ENCODE peak calls at places on chromosomes 2 and 18, in four cellular contexts. U is astrocyte, E is GM12865, R is fibroblast of lung. Y is an unnamed sample.

GRCh38 chr2:8628179-8628869 is 53.5 kb upstream of the ID2 start:
- DNase-seq in U (no peak), E (no peak), R (no peak), Y (no peak)

GRCh38 chr2:72080286-72081145 is 67.1 kb downstream of the CYP26B1 start:
- DNase-seq in U (no peak), E (no peak), R (no peak), Y (no peak)

GRCh38 chr2:168766600-168766999 is 35.8 kb upstream of the NOSTRIN start:
- DNase-seq in U (no peak), E (no peak), R (no peak), Y (no peak)

GRCh38 chr2:137333386-137333972 is 568.1 kb downstream of the THSD7B start:
- DNase-seq in U (no peak), E (peak), R (no peak), Y (no peak)

GRCh38 chr2:230077851-230078547 is 9.3 kb upstream of the SLC16A14 start:
- DNase-seq in U (no peak), E (no peak), R (no peak), Y (no peak)

GRCh38 chr2:8737571-8738175 is 55.8 kb downstream of the ID2 start:
- DNase-seq in U (peak), E (no peak), R (no peak), Y (no peak)

GRCh38 chr2:12014088-12014960 is 267.9 kb downstream of the LPIN1 start:
- DNase-seq in U (peak), E (no peak), R (peak), Y (no peak)

GRCh38 chr2:223835701-223836532 is 1.5 kb downstream of the AP1S3 start:
- DNase-seq in U (no peak), E (peak), R (no peak), Y (peak)

GRCh38 chr18:10147199-10147598 is 233.4 kb downstream of the VAPA start:
- DNase-seq in U (no peak), E (no peak), R (no peak), Y (no peak)

GRCh38 chr2:38215993-38216392 is 140.0 kb upstream of the CYP1B1 start:
- DNase-seq in U (no peak), E (no peak), R (peak), Y (no peak)

GRCh38 chr2:99571609-99572344 is 82.0 kb upstream of the REV1 start:
- DNase-seq in U (peak), E (no peak), R (no peak), Y (no peak)

GRCh38 chr2:215161301-215161829 is 22.9 kb upstream of the ABCA12 start:
- DNase-seq in U (no peak), E (no peak), R (no peak), Y (no peak)

GRCh38 chr2:235212501-235212900 is 260.7 kb downstream of the SH3BP4 start:
- DNase-seq in U (no peak), E (no peak), R (no peak), Y (no peak)

GRCh38 chr2:160308915-160309314 is 108.8 kb upstream of the ITGB6 start:
- DNase-seq in U (peak), E (no peak), R (no peak), Y (no peak)

GRCh38 chr2:146990311-146990781 is 854.5 kb upstream of the ACVR2A start:
- DNase-seq in U (peak), E (no peak), R (peak), Y (no peak)

GRCh38 chr2:86274918-86275275 is 62.5 kb downstream of the REEP1 start:
- DNase-seq in U (peak), E (peak), R (peak), Y (no peak)

GRCh38 chr2:158644139-158644538 is 151.0 kb upstream of the DAPL1 start:
- DNase-seq in U (peak), E (no peak), R (peak), Y (no peak)

GRCh38 chr2:95277246-95277906 is 3.1 kb downstream of the PROM2 start:
- DNase-seq in U (no peak), E (peak), R (no peak), Y (no peak)

GRCh38 chr2:154952346-154953010 is 254.0 kb downstream of the KCNJ3 start:
- DNase-seq in U (no peak), E (peak), R (no peak), Y (no peak)

GRCh38 chr2:163471947-163472346 is 263.9 kb downstream of the FIGN start:
- DNase-seq in U (peak), E (no peak), R (peak), Y (no peak)

GRCh38 chr2:168432565-168433186 is 23.4 kb upstream of the CERS6 start:
- DNase-seq in U (no peak), E (peak), R (no peak), Y (peak)

GRCh38 chr18:13267517-13267916 is 49.0 kb downstream of the LDLRAD4 start:
- DNase-seq in U (no peak), E (no peak), R (no peak), Y (no peak)

GRCh38 chr2:108593547-108594098 is 59.4 kb downstream of the LIMS1 start:
- DNase-seq in U (peak), E (no peak), R (peak), Y (no peak)

GRCh38 chr2:168490015-168490874 is 34.2 kb downstream of the CERS6 start:
- DNase-seq in U (peak), E (peak), R (peak), Y (peak)

GRCh38 chr2:84494070-84494469 is 22.2 kb upstream of the DNAH6 start:
- DNase-seq in U (peak), E (no peak), R (no peak), Y (no peak)

GRCh38 chr18:37438417-37439180 is 127.0 kb downstream of the CELF4 start:
- DNase-seq in U (no peak), E (no peak), R (no peak), Y (no peak)

GRCh38 chr2:226215902-226216503 is 583.6 kb downstream of the IRS1 start:
- DNase-seq in U (peak), E (peak), R (peak), Y (peak)

GRCh38 chr2:85717308-85718005 is 23.3 kb downstream of the GNLY start:
- DNase-seq in U (peak), E (no peak), R (peak), Y (no peak)

GRCh38 chr18:28158083-28158581 is 18.8 kb downstream of the CDH2 start:
- DNase-seq in U (no peak), E (no peak), R (peak), Y (no peak)

GRCh38 chr2:176151199-176152099 is at the start of gene HOXD4:
- DNase-seq in U (peak), E (no peak), R (no peak), Y (no peak)

GRCh38 chr2:40824269-40824668 is 372.4 kb upstream of the SLC8A1 start:
- DNase-seq in U (no peak), E (no peak), R (no peak), Y (no peak)

GRCh38 chr2:231124833-231125232 is at the start of gene HTR2B:
- DNase-seq in U (no peak), E (peak), R (peak), Y (no peak)

GRCh38 chr2:231127480-231127879 is 2.6 kb upstream of the HTR2B start:
- DNase-seq in U (no peak), E (no peak), R (no peak), Y (no peak)

GRCh38 chr2:231125272-231125671 is 430 bp upstream of the HTR2B start:
- DNase-seq in U (no peak), E (no peak), R (no peak), Y (no peak)

GRCh38 chr2:231126123-231126522 is 1.3 kb upstream of the HTR2B start:
- DNase-seq in U (no peak), E (no peak), R (no peak), Y (no peak)

GRCh38 chr2:231123362-231123898 is 1.4 kb downstream of the HTR2B start:
- DNase-seq in U (peak), E (peak), R (peak), Y (no peak)
- H3K4me3 ChIP-seq in U (no peak), E (no peak), R (peak), Y (no peak)

DNA sequence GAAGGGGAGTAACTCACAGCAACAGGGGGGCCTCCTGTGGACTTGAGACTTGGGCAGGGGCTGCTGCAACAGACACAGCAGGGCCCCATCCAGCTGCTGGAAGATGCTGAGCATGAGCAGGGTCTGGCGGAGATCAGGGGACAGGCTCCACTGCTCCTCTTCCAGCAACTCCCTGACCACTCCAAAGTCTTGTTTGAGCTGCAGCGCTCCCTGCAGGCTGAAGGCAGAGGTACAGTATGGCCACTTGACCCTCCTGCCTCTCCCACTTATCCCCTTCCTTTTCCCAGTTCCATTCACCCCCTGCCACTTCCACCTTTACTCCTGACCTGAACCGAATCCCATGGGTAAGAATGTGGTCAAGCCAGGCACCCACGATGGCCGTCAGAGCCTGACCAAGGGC is 2.4 kb upstream of the MRPL53 start:
- DNase-seq in U (no peak), E (no peak), R (no peak), Y (no peak)
- TF ChIP-seq CTCF in U (no peak), E (peak), R (peak), Y (peak)

GRCh38 chr2:236612737-236613136 is 43.1 kb downstream of the ACKR3 start:
- DNase-seq in U (no peak), E (no peak), R (no peak), Y (no peak)

GRCh38 chr2:236617221-236617737 is 47.7 kb downstream of the ACKR3 start:
- DNase-seq in U (no peak), E (no peak), R (no peak), Y (no peak)

GRCh38 chr2:236613607-236614006 is 44.0 kb downstream of the ACKR3 start:
- DNase-seq in U (no peak), E (no peak), R (no peak), Y (no peak)

GRCh38 chr2:236616031-236616430 is 46.4 kb downstream of the ACKR3 start:
- DNase-seq in U (no peak), E (no peak), R (no peak), Y (no peak)

DNA sequence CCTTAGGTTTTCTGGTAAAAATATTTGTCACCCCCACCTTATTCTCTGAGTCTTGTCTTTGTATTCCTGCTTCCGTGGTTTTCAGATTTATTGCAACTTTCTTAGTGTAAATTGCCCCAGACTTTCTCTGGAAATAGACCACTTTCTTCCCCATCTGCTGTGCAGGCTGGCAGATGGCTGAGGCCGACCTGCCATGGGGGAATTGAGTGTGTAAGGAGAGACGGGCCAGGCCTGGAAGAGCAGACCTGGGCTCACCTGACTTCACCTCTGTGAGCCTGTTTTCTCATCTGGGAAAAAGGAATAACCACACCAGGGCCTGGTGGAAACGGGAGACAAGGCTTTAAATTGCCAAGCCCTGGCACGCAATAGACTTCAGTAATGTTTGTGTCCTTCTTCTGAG is 44.9 kb downstream of the ACKR3 start:
- DNase-seq in U (no peak), E (no peak), R (no peak), Y (no peak)
- H3K4me3 ChIP-seq in U (no peak), E (no peak), R (no peak), Y (no peak)

GRCh38 chr2:58553937-58554336 is 312.8 kb upstream of the FANCL start:
- DNase-seq in U (no peak), E (peak), R (peak), Y (no peak)
- TF ChIP-seq CTCF in U (no peak), E (peak), R (no peak), Y (peak)

Y was measured in GM12864.